ENCODE peak calls at places on chromosomes 12 and 14, in eight cellular contexts. J, A, B, H, W, G, O and X are unnamed samples.

GRCh38 chr12:132211811-132212210 is 67.6 kb downstream of the NOC4L start:
- DNase-seq in G (no peak), O (no peak), H (no peak), W (no peak), A (no peak), B (no peak), J (no peak), X (no peak)

GRCh38 chr14:54685286-54685845 is 118.4 kb downstream of the SAMD4A start:
- DNase-seq in O (no peak), J (no peak), B (no peak), H (no peak), G (no peak), A (no peak), W (no peak), X (no peak)

GRCh38 chr12:111991946-111992345 is 21.0 kb downstream of the TMEM116 start:
- DNase-seq in W (no peak), B (peak), A (no peak), G (no peak), O (no peak), J (no peak), H (no peak), X (no peak)

GRCh38 chr12:29688914-29689313 is 94.8 kb downstream of the TMTC1 start:
- DNase-seq in W (no peak), A (no peak), H (no peak), B (no peak), J (no peak), O (no peak), G (no peak), X (no peak)

GRCh38 chr12:2764398-2764797 is 30.4 kb upstream of the FKBP4 start:
- DNase-seq in A (no peak), O (no peak), B (no peak), H (no peak), G (no peak), J (no peak), W (no peak), X (no peak)

GRCh38 chr14:90698379-90698869 is 117.8 kb downstream of the TTC7B start:
- DNase-seq in W (peak), A (peak), B (no peak), G (no peak), J (peak), O (no peak), H (no peak), X (peak)

GRCh38 chr12:13126494-13126893 is 23.0 kb upstream of the GSG1 start:
- DNase-seq in W (peak), J (no peak), G (no peak), O (no peak), B (no peak), A (no peak), H (no peak), X (no peak)

GRCh38 chr12:48061943-48062719 is 43.7 kb downstream of the SENP1 start:
- DNase-seq in J (no peak), O (peak), B (peak), G (no peak), H (no peak), W (peak), A (no peak), X (no peak)

GRCh38 chr12:55658212-55658611 is 21.5 kb downstream of the OR10P1 start:
- DNase-seq in W (no peak), A (no peak), B (no peak), J (no peak), H (no peak), G (no peak), O (no peak), X (no peak)

GRCh38 chr12:108701779-108702435 is 29.4 kb downstream of the CORO1C start:
- DNase-seq in G (no peak), W (peak), B (no peak), J (no peak), A (no peak), O (no peak), H (no peak), X (no peak)

GRCh38 chr12:115761784-115762183 is 515.7 kb downstream of the MED13L start:
- DNase-seq in A (no peak), H (no peak), J (no peak), G (no peak), B (peak), W (no peak), O (no peak), X (no peak)

GRCh38 chr14:63180017-63180416 is 24.2 kb upstream of the RHOJ start:
- DNase-seq in J (no peak), W (peak), H (no peak), G (no peak), A (peak), B (no peak), O (no peak), X (peak)

GRCh38 chr14:88476375-88476774 is 78.4 kb downstream of the PTPN21 start:
- DNase-seq in G (no peak), H (no peak), W (no peak), O (no peak), J (no peak), A (no peak), B (peak), X (no peak)

GRCh38 chr12:106138646-106139421 is at the start of gene NUAK1:
- DNase-seq in A (peak), H (no peak), G (no peak), W (peak), B (peak), J (peak), O (peak), X (peak)

GRCh38 chr12:101570022-101570421 is 24.7 kb upstream of the MYBPC1 start:
- DNase-seq in J (peak), H (no peak), A (no peak), B (peak), W (peak), G (no peak), O (no peak), X (no peak)

GRCh38 chr12:29901585-29901984 is 117.8 kb upstream of the TMTC1 start:
- DNase-seq in H (no peak), A (no peak), B (no peak), W (no peak), J (no peak), O (no peak), G (no peak), X (no peak)

GRCh38 chr12:11884661-11885060 is 186.1 kb upstream of the BCL2L14 start:
- DNase-seq in J (no peak), H (no peak), O (no peak), A (no peak), B (no peak), W (no peak), G (no peak), X (no peak)

GRCh38 chr12:105358789-105359188 is 28.3 kb downstream of the C12orf75 start:
- DNase-seq in G (no peak), J (no peak), W (no peak), A (peak), B (no peak), H (no peak), O (no peak), X (no peak)

GRCh38 chr12:68827895-68828294 is 19.9 kb downstream of the MDM2 start:
- DNase-seq in A (no peak), O (no peak), W (no peak), B (no peak), G (no peak), H (no peak), J (no peak), X (no peak)

GRCh38 chr12:1117970-1118563 is 127.0 kb downstream of the ERC1 start:
- DNase-seq in B (peak), A (peak), G (peak), J (peak), H (peak), O (peak), W (peak), X (peak)

GRCh38 chr12:108729612-108730336 is 1.5 kb downstream of the CORO1C start:
- DNase-seq in O (peak), W (peak), G (no peak), H (no peak), A (no peak), J (peak), B (peak), X (no peak)

GRCh38 chr14:100402631-100403030 is 79.5 kb downstream of the SLC25A47 start:
- DNase-seq in A (no peak), O (no peak), W (no peak), G (no peak), J (no peak), H (no peak), B (no peak), X (no peak)

GRCh38 chr12:57296291-57296690 is 45.3 kb upstream of the STAC3 start:
- DNase-seq in W (no peak), A (no peak), G (no peak), B (no peak), O (no peak), H (no peak), J (no peak), X (no peak)

GRCh38 chr14:24828486-24828885 is 194.5 kb upstream of the GZMB start:
- DNase-seq in W (no peak), J (no peak), B (peak), O (no peak), A (no peak), H (no peak), G (no peak), X (no peak)

GRCh38 chr14:68856572-68856971 is 63.7 kb upstream of the ZFP36L1 start:
- DNase-seq in B (no peak), J (no peak), W (no peak), O (no peak), G (no peak), H (no peak), A (no peak), X (no peak)

GRCh38 chr12:5705791-5706190 is 239.3 kb downstream of the ANO2 start:
- DNase-seq in G (no peak), B (no peak), H (no peak), J (no peak), O (no peak), A (no peak), W (no peak), X (no peak)

GRCh38 chr14:76576047-76576741 is 185.1 kb upstream of the VASH1 start:
- DNase-seq in W (peak), B (no peak), G (no peak), J (no peak), H (no peak), A (no peak), O (no peak), X (no peak)

GRCh38 chr14:102592969-102593840 is 756 bp downstream of the RCOR1 start:
- DNase-seq in B (peak), W (peak), G (peak), H (peak), J (peak), O (peak), A (peak), X (peak)

GRCh38 chr12:129202109-129202814 is 349.0 kb downstream of the GLT1D1 start:
- DNase-seq in W (no peak), J (no peak), H (no peak), B (no peak), O (no peak), G (no peak), A (no peak), X (no peak)

GRCh38 chr12:8953773-8954402 is 4.4 kb upstream of the M6PR start:
- DNase-seq in H (no peak), J (no peak), A (no peak), W (no peak), B (no peak), O (no peak), G (no peak), X (no peak)

GRCh38 chr14:35369701-35370191 is 34.8 kb downstream of the NFKBIA start:
- DNase-seq in H (no peak), J (no peak), B (no peak), W (no peak), O (no peak), G (no peak), A (no peak), X (peak)

GRCh38 chr12:50404307-50404706 is 3.6 kb downstream of the LARP4 start:
- DNase-seq in W (no peak), H (no peak), G (no peak), O (no peak), B (no peak), J (no peak), A (no peak), X (no peak)

GRCh38 chr12:47650469-47650868 is 55.4 kb downstream of the RPAP3 start:
- DNase-seq in H (no peak), J (peak), A (no peak), O (no peak), B (peak), G (no peak), W (no peak), X (no peak)

GRCh38 chr14:69519253-69519661 is 34.7 kb downstream of the PLEKHD1 start:
- DNase-seq in O (no peak), B (peak), A (no peak), H (no peak), J (no peak), W (no peak), G (no peak), X (no peak)

GRCh38 chr12:127284870-127285431 is 982.0 kb upstream of the TMEM132C start:
- DNase-seq in W (peak), O (no peak), B (peak), G (no peak), H (no peak), J (peak), A (no peak), X (no peak)

GRCh38 chr14:76977793-76978730 is 50.4 kb downstream of the IRF2BPL start:
- DNase-seq in W (peak), H (peak), B (peak), A (peak), G (peak), O (no peak), J (no peak), X (peak)

GRCh38 chr12:15613981-15614380 is 175.2 kb downstream of the EPS8 start:
- DNase-seq in B (no peak), O (no peak), H (no peak), W (no peak), J (peak), A (no peak), G (no peak), X (no peak)